ENCODE peak calls at places on chromosomes 7 and 10, in eight cellular contexts. Q is A549, T is epithelial cell of esophagus, G is suprapubic skin, V is uterus, U is HFFc6, N is adrenal gland, Y is endothelial cell. S is an unnamed sample.

GRCh38 chr10:132712698-132713232 is 73.2 kb downstream of the NKX6-2 start:
- DNase-seq in N (no peak), U (no peak), V (no peak), G (peak), Y (no peak), Q (no peak), T (no peak), S (no peak)

GRCh38 chr10:116271593-116272496 is 1.2 kb downstream of the GFRA1 start:
- DNase-seq in T (no peak), U (no peak), Y (peak), N (peak), V (no peak), G (peak), Q (no peak), S (no peak)

GRCh38 chr10:86969421-86970041 is 1.2 kb downstream of the ADIRF start:
- DNase-seq in Y (no peak), N (peak), Q (no peak), V (peak), U (peak), G (peak), T (peak), S (no peak)

GRCh38 chr7:139681463-139681755 is 96.4 kb downstream of the HIPK2 start:
- DNase-seq in Y (no peak), U (no peak), V (no peak), G (no peak), Q (no peak), T (no peak), N (no peak), S (no peak)

GRCh38 chr7:47539398-47540052 is 42.4 kb downstream of the TNS3 start:
- DNase-seq in V (no peak), N (peak), Y (no peak), Q (peak), G (no peak), T (no peak), U (peak), S (no peak)

GRCh38 chr7:157228864-157229422 is 90.2 kb downstream of the UBE3C start:
- DNase-seq in G (no peak), T (peak), N (no peak), U (peak), Q (peak), V (no peak), Y (peak), S (no peak)

GRCh38 chr7:117791877-117792780 is 81.1 kb downstream of the CTTNBP2 start:
- DNase-seq in G (no peak), Y (no peak), U (no peak), T (no peak), Q (no peak), V (no peak), N (no peak), S (no peak)

GRCh38 chr10:26780793-26781601 is 79.8 kb downstream of the ABI1 start:
- DNase-seq in N (peak), V (no peak), Y (no peak), Q (peak), G (no peak), T (peak), U (peak), S (no peak)

GRCh38 chr10:123512881-123513822 is 153.0 kb upstream of the GPR26 start:
- DNase-seq in G (no peak), Q (no peak), N (no peak), Y (no peak), V (no peak), U (no peak), T (no peak), S (no peak)

GRCh38 chr7:10537764-10538163 is 435.9 kb upstream of the PHF14 start:
- DNase-seq in T (no peak), G (no peak), Q (no peak), U (no peak), V (no peak), N (no peak), Y (no peak), S (no peak)

GRCh38 chr7:65953890-65954289 is 28.1 kb downstream of the GUSB start:
- DNase-seq in N (no peak), Y (no peak), Q (no peak), T (no peak), V (no peak), U (no peak), G (no peak), S (peak)

DNA sequence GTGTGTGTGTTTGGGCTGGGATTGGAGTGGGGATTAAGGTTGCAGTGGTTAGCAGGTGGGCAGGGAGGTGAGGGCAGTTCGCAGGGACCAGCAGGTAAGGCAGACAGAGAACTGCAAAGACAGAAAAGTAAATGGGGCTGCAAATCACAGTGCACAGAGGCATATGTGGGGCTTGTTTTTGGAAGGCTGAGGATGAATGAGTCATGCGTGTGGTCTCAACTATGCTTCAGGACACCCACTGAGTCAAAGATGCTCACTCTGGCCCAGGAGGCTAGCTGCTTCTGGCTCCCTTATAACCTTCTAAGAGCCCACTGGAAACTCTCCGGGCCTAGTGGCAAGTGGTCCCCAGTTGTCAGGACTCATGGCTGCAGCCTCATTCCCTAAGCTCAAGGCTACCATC is 118.2 kb downstream of the ZNF248 start:
- DNase-seq in N (no peak), U (no peak), G (no peak), V (no peak), T (no peak), Y (no peak), Q (no peak), S (no peak)
- TF ChIP-seq CTCF in N (no peak), U (no peak), G (no peak), V (no peak), T (no peak), Y (no peak), Q (no peak), S (no peak)

DNA sequence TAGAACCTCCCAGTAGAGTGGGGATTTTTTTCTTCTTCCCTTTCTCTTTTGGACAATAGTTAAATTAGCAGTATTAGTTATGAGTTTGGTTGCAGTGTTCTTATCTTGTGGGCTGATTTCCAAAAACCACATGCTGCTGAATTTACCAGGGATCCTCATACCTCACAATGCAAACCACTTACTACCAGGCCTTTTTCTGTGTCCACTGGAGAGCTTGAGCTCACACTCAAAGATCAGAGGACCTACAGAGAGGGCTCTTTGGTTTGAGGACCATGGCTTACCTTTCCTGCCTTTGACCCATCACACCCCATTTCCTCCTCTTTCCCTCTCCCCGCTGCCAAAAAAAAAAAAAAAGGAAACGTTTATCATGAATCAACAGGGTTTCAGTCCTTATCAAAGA is 5.4 kb downstream of the OPN1SW start:
- DNase-seq in Y (no peak), T (no peak), V (no peak), G (no peak), U (no peak), N (no peak), Q (no peak), S (no peak)
- TF ChIP-seq CTCF in Y (no peak), T (no peak), V (no peak), G (no peak), U (no peak), N (no peak), Q (no peak), S (no peak)

GRCh38 chr10:6843477-6843876 is 263.4 kb upstream of the PRKCQ start:
- DNase-seq in T (no peak), Y (no peak), G (no peak), N (no peak), Q (peak), U (no peak), V (no peak), S (no peak)
- TF ChIP-seq CTCF in T (no peak), Y (no peak), G (no peak), N (no peak), Q (no peak), U (no peak), V (no peak), S (no peak)

GRCh38 chr10:6929157-6929830 is 349.2 kb upstream of the PRKCQ start:
- DNase-seq in G (no peak), Q (no peak), V (no peak), N (no peak), Y (no peak), U (no peak), T (no peak), S (no peak)
- TF ChIP-seq CTCF in G (no peak), Q (no peak), V (no peak), N (no peak), Y (no peak), U (no peak), T (no peak), S (no peak)

GRCh38 chr7:91957823-91958222 is 17.2 kb downstream of the AKAP9 start:
- DNase-seq in Q (no peak), G (no peak), T (no peak), U (no peak), N (no peak), V (no peak), Y (no peak), S (no peak)

GRCh38 chr7:91957236-91957635 is 16.6 kb downstream of the AKAP9 start:
- DNase-seq in T (no peak), Q (no peak), Y (no peak), G (no peak), N (no peak), V (no peak), U (no peak), S (no peak)

GRCh38 chr7:91959023-91959422 is 18.4 kb downstream of the AKAP9 start:
- DNase-seq in Q (no peak), U (no peak), N (no peak), V (no peak), G (no peak), T (no peak), Y (no peak), S (no peak)

GRCh38 chr7:91949221-91950009 is 8.8 kb downstream of the AKAP9 start:
- DNase-seq in G (no peak), U (no peak), T (peak), V (no peak), Y (no peak), N (no peak), Q (no peak), S (no peak)

DNA sequence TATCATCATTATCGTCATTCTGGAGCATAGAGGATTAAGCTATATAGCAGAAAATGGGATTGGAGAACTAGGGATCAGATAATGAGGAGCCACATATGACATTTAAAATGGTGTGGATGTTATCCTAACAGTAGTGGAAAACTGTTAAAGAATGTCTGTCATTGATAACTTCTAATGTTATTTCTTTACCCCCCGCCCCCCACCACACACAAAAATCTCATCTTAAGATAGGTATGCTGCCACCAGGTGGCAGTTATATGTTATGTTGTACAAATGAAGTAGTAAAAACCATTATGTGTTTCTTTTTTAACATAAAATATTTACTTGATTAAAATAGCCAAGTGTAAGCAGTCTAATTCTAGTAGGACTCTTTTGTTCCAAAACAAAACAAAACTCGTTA is 13.0 kb downstream of the AKAP9 start:
- DNase-seq in V (no peak), G (no peak), N (no peak), T (peak), Q (peak), Y (no peak), U (no peak), S (no peak)
- TF ChIP-seq CTCF in V (no peak), G (no peak), N (no peak), T (no peak), Q (peak), Y (peak), U (peak), S (peak)

GRCh38 chr10:100038561-100039071 is 28.9 kb upstream of the DNMBP start:
- DNase-seq in G (no peak), U (no peak), T (peak), Y (no peak), V (no peak), Q (no peak), N (no peak), S (no peak)
- TF ChIP-seq CTCF in G (no peak), U (no peak), T (no peak), Y (no peak), V (no peak), Q (no peak), N (no peak), S (no peak)

DNA sequence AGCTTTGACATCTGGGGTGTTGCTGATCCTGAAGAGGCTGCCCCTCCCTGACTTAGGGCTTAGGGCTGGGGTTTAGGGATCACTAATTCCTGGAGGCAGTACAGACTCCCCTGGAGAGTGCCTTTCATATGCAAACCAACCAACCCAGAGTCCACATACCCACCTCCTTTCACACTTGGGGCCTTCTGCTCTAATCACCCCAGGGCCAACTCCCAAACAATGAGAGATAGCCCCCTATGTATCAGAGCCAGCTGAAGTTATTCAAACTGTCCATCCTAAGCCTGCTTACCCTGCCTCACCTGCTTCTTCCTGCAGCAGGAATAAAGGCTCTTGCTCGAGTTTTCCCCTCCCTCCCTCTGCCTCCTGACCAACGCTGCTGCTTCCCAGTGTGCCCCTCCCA is 51.8 kb upstream of the SLC35G1 start:
- DNase-seq in Y (no peak), U (no peak), T (no peak), N (no peak), G (no peak), Q (no peak), V (no peak), S (no peak)
- TF ChIP-seq CTCF in Y (no peak), U (no peak), T (no peak), N (no peak), G (no peak), Q (no peak), V (no peak), S (no peak)

GRCh38 chr7:29309041-29309860 is 114.7 kb downstream of the CHN2 start:
- DNase-seq in Y (no peak), N (no peak), U (no peak), T (peak), Q (no peak), V (no peak), G (no peak), S (no peak)
- TF ChIP-seq CTCF in Y (peak), N (peak), U (no peak), T (no peak), Q (no peak), V (no peak), G (no peak), S (peak)

GRCh38 chr7:56218510-56218909 is 102.3 kb upstream of the NUPR2 start:
- DNase-seq in T (no peak), G (no peak), Y (no peak), Q (no peak), N (no peak), V (no peak), U (no peak), S (no peak)
- TF ChIP-seq CTCF in T (no peak), G (no peak), Y (no peak), Q (no peak), N (no peak), V (no peak), U (no peak), S (no peak)

DNA sequence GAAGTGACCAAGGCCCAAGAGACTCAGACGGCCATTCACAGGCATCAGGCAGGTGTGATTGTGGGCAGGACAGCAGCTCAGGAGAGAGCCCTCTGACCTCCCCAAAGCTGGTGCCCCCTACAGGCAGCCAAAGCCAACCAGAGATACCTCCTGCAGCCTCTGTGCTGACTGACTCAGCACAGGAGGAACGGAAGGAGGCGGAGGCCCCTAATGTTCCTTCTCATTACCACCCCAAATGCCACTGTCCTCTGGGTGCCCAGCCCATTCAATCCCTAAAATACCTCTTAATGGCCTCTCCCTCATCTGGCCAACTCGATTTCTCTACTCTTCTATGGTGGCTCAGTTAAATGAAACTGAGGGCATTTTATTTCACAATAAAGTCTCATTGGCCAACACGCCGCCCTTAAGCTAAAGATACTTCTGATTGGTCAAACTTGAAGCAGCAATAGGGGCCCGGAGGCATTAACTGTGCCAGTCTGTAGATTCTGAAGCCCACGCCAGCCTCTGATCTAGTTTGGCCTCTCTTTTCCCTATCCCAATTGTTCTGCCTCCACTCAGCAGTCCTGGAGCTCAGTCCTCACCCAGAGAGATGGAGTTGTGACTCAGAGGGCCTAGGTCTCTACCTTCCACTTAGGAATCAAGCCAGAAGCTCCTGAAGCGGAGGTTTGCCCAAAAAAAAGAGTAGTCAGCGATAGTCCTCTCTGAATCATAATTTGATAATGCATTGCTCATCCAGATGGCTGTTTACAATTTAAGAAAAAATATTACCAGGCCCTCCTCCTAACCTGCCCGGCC is 1.2 kb downstream of the CYREN start:
- DNase-seq in Y (peak), G (no peak), N (peak), Q (peak), U (peak), V (no peak), T (peak), S (no peak)
- TF ChIP-seq CTCF in Y (peak), G (no peak), N (peak), Q (peak), U (peak), V (no peak), T (peak), S (peak)